ENCODE peak calls at places on chromosome 19, in five cellular contexts. U, N, A, L and X are unnamed samples.

GRCh38 chr19:51664997-51665396 is 18.4 kb upstream of the SIGLEC14 start:
- DNase-seq in U (no peak), N (no peak), A (no peak), L (no peak), X (no peak)

GRCh38 chr19:4390862-4391693 is 9.3 kb downstream of the SH3GL1 start:
- DNase-seq in U (peak; percentile 29), N (no peak), A (no peak), L (no peak), X (no peak)

GRCh38 chr19:35362261-35363000 is 4.2 kb downstream of the FFAR3 start:
- DNase-seq in U (no peak), N (no peak), A (no peak), L (no peak), X (no peak)

GRCh38 chr19:38457202-38457601 is 23.7 kb downstream of the RYR1 start:
- DNase-seq in U (no peak), N (no peak), A (no peak), L (no peak), X (no peak)

GRCh38 chr19:2726904-2727639 is 5.9 kb upstream of the DIRAS1 start:
- DNase-seq in U (no peak), N (no peak), A (no peak), L (no peak), X (peak; percentile 31)

GRCh38 chr19:5345895-5346386 is 5.3 kb upstream of the PTPRS start:
- DNase-seq in U (peak; percentile 67), N (no peak), A (no peak), L (no peak), X (no peak)

GRCh38 chr19:1245884-1246816 is 2.2 kb upstream of the MIDN start:
- DNase-seq in U (no peak), N (no peak), A (no peak), L (no peak), X (peak; percentile 88)

GRCh38 chr19:504634-505033 is 2.7 kb upstream of the TPGS1 start:
- DNase-seq in U (no peak), N (no peak), A (no peak), L (no peak), X (no peak)

GRCh38 chr19:5850189-5850588 is 1.1 kb downstream of the FUT3 start:
- DNase-seq in U (no peak), N (no peak), A (no peak), L (no peak), X (peak; percentile 58)

GRCh38 chr19:7340959-7341837 is 7.5 kb upstream of the ARHGEF18 start:
- DNase-seq in U (peak; percentile 75), N (peak; percentile 10), A (peak; percentile 82), L (peak; percentile 70), X (peak; percentile 90)

GRCh38 chr19:3578390-3578789 is 5.6 kb downstream of the HMG20B start:
- DNase-seq in U (no peak), N (no peak), A (no peak), L (no peak), X (no peak)

GRCh38 chr19:30520735-30521479 is 148.7 kb downstream of the ZNF536 start:
- DNase-seq in U (no peak), N (no peak), A (no peak), L (no peak), X (no peak)

GRCh38 chr19:5891938-5892771 is 11.4 kb downstream of the NDUFA11 start:
- DNase-seq in U (peak; percentile 43), N (no peak), A (no peak), L (no peak), X (peak; percentile 58)

GRCh38 chr19:4744451-4745170 is 21.0 kb upstream of the DPP9 start:
- DNase-seq in U (peak; percentile 85), N (no peak), A (no peak), L (no peak), X (no peak)

GRCh38 chr19:33207040-33207620 is 13.0 kb downstream of the LRP3 start:
- DNase-seq in U (no peak), N (no peak), A (no peak), L (no peak), X (no peak)

GRCh38 chr19:15371119-15371518 is 8.5 kb downstream of the AKAP8 start:
- DNase-seq in U (no peak), N (no peak), A (no peak), L (no peak), X (no peak)

GRCh38 chr19:36009220-36009619 is 607 bp upstream of the SYNE4 start:
- DNase-seq in U (peak; percentile 69), N (peak; percentile 37), A (peak; percentile 49), L (peak; percentile 31), X (peak; percentile 76)

GRCh38 chr19:51002101-51002532 is 713 bp upstream of the KLK8 start:
- DNase-seq in U (no peak), N (no peak), A (no peak), L (no peak), X (no peak)

GRCh38 chr19:33702606-33703437 is 81.1 kb downstream of the CHST8 start:
- DNase-seq in U (no peak), N (no peak), A (no peak), L (no peak), X (no peak)

GRCh38 chr19:44657211-44657921 is 13.7 kb downstream of the PVR start:
- DNase-seq in U (peak; percentile 69), N (no peak), A (peak; percentile 74), L (peak; percentile 48), X (peak; percentile 63)

GRCh38 chr19:35657904-35658700 is 8.2 kb upstream of the UPK1A start:
- DNase-seq in U (no peak), N (no peak), A (no peak), L (no peak), X (no peak)

GRCh38 chr19:38213911-38214625 is 10.0 kb downstream of the DPF1 start:
- DNase-seq in U (peak; percentile 58), N (no peak), A (peak; percentile 82), L (peak; percentile 52), X (no peak)

GRCh38 chr19:58476498-58477015 is 405 bp downstream of the ZNF446 start:
- DNase-seq in U (peak; percentile 12), N (no peak), A (no peak), L (no peak), X (no peak)

GRCh38 chr19:53520163-53520546 is 17.8 kb upstream of the ZNF331 start:
- DNase-seq in U (no peak), N (no peak), A (no peak), L (no peak), X (no peak)